ENCODE peak calls at places on chromosomes 5 and 9, in ten cellular contexts. V is sigmoid colon; C is amniotic epithelial cell; U is activated naive CD8-positive, alpha-beta T cell treated with anti-CD3 and anti-CD28 coated beads for 36 hours; Z is adipocyte; H is T follicular helper cell; O is stimulated activated naive CD8-positive, alpha-beta T cell treated with anti-CD3 and anti-CD28 coated beads, Interleukin-15, Interleukin-2, amounts not matched to agents 100 U/mL and 50 U/mL, for 24 hours; T is activated T-cell treated with anti-CD3 and anti-CD28 coated beads for 4 hours; S is neural crest cell; A is kidney. M is an unnamed sample.

GRCh38 chr5:180495991-180496741 is 2.0 kb downstream of the CNOT6 start:
- DNase-seq in V (no peak), C (no peak), U (no peak), Z (no peak), H (no peak), O (no peak), T (no peak), S (no peak), A (no peak), M (no peak)

GRCh38 chr9:72949918-72950325 is 2.9 kb downstream of the ALDH1A1 start:
- DNase-seq in V (no peak), C (no peak), U (no peak), Z (no peak), H (no peak), O (no peak), T (no peak), S (no peak), A (no peak), M (no peak)

GRCh38 chr9:131609116-131609830 is 64.0 kb downstream of the PRRT1B start:
- DNase-seq in V (peak), C (peak), U (no peak), Z (peak), H (no peak), O (no peak), T (no peak), S (no peak), A (no peak), M (no peak)

GRCh38 chr9:134381671-134382505 is 55.6 kb downstream of the RXRA start:
- DNase-seq in V (no peak), C (no peak), U (peak), Z (no peak), H (no peak), O (peak), T (no peak), S (no peak), A (no peak), M (no peak)

GRCh38 chr9:113481176-113481805 is 17.8 kb downstream of the RGS3 start:
- DNase-seq in V (peak), C (no peak), U (no peak), Z (no peak), H (no peak), O (no peak), T (no peak), S (no peak), A (no peak), M (no peak)

GRCh38 chr5:179504600-179505396 is 45.6 kb upstream of the RUFY1 start:
- DNase-seq in V (no peak), C (peak), U (no peak), Z (no peak), H (no peak), O (no peak), T (no peak), S (no peak), A (no peak), M (no peak)

GRCh38 chr9:95477885-95478790 is 38.6 kb downstream of the PTCH1 start:
- DNase-seq in V (no peak), C (no peak), U (no peak), Z (no peak), H (no peak), O (no peak), T (no peak), S (no peak), A (no peak), M (no peak)

GRCh38 chr9:72431036-72431435 is 66.0 kb upstream of the ZFAND5 start:
- DNase-seq in V (no peak), C (peak), U (no peak), Z (no peak), H (no peak), O (no peak), T (no peak), S (no peak), A (no peak), M (no peak)

GRCh38 chr9:34546834-34547827 is 24.3 kb upstream of the ENHO start:
- DNase-seq in V (peak), C (peak), U (peak), Z (peak), H (peak), O (peak), T (peak), S (peak), A (peak), M (no peak)

GRCh38 chr9:133560944-133561343 is 26.4 kb downstream of the ADAMTSL2 start:
- DNase-seq in V (no peak), C (no peak), U (no peak), Z (no peak), H (no peak), O (no peak), T (no peak), S (no peak), A (no peak), M (no peak)

GRCh38 chr5:160369990-160370712 is at the start of gene C1QTNF2:
- DNase-seq in V (peak), C (peak), U (peak), Z (peak), H (no peak), O (peak), T (no peak), S (peak), A (peak), M (no peak)

GRCh38 chr5:96431376-96432244 is 1.4 kb downstream of the PCSK1 start:
- DNase-seq in V (no peak), C (no peak), U (peak), Z (no peak), H (no peak), O (peak), T (no peak), S (no peak), A (no peak), M (no peak)

GRCh38 chr5:151602806-151603205 is 11.7 kb upstream of the FAT2 start:
- DNase-seq in V (no peak), C (no peak), U (no peak), Z (peak), H (no peak), O (no peak), T (no peak), S (no peak), A (no peak), M (no peak)

GRCh38 chr5:44275329-44275728 is 113.9 kb downstream of the FGF10 start:
- DNase-seq in V (no peak), C (no peak), U (no peak), Z (no peak), H (no peak), O (no peak), T (no peak), S (no peak), A (no peak), M (no peak)

GRCh38 chr5:99032234-99033013 is 103.6 kb upstream of the CHD1 start:
- DNase-seq in V (no peak), C (peak), U (peak), Z (peak), H (no peak), O (peak), T (no peak), S (peak), A (no peak), M (no peak)

GRCh38 chr9:36151306-36152210 is 15.0 kb downstream of the GLIPR2 start:
- DNase-seq in V (peak), C (peak), U (peak), Z (no peak), H (peak), O (peak), T (peak), S (no peak), A (peak), M (no peak)

GRCh38 chr9:135809166-135809565 is 98.2 kb downstream of the CAMSAP1 start:
- DNase-seq in V (no peak), C (no peak), U (no peak), Z (no peak), H (no peak), O (no peak), T (no peak), S (no peak), A (no peak), M (no peak)

GRCh38 chr9:33765411-33765810 is 29.9 kb upstream of the PRSS3 start:
- DNase-seq in V (no peak), C (peak), U (no peak), Z (peak), H (no peak), O (no peak), T (no peak), S (no peak), A (no peak), M (no peak)

GRCh38 chr9:107174441-107174840 is 108.6 kb upstream of the RAD23B start:
- DNase-seq in V (no peak), C (peak), U (peak), Z (no peak), H (no peak), O (peak), T (no peak), S (no peak), A (no peak), M (no peak)

GRCh38 chr5:135993894-135994514 is 34.8 kb upstream of the TGFBI start:
- DNase-seq in V (no peak), C (peak), U (no peak), Z (peak), H (no peak), O (no peak), T (no peak), S (no peak), A (no peak), M (no peak)

GRCh38 chr9:87359264-87359663 is 138.4 kb upstream of the DAPK1 start:
- DNase-seq in V (no peak), C (no peak), U (no peak), Z (no peak), H (no peak), O (no peak), T (no peak), S (no peak), A (no peak), M (no peak)

GRCh38 chr5:122170630-122171029 is 41.3 kb downstream of the ZNF474 start:
- DNase-seq in V (no peak), C (peak), U (no peak), Z (no peak), H (no peak), O (no peak), T (no peak), S (no peak), A (no peak), M (no peak)

GRCh38 chr5:178432421-178433272 is 157.5 kb downstream of the COL23A1 start:
- DNase-seq in V (peak), C (no peak), U (no peak), Z (no peak), H (no peak), O (no peak), T (no peak), S (no peak), A (no peak), M (no peak)

GRCh38 chr5:168159425-168159824 is 132.0 kb upstream of the WWC1 start:
- DNase-seq in V (no peak), C (no peak), U (no peak), Z (no peak), H (no peak), O (no peak), T (no peak), S (no peak), A (peak), M (no peak)

GRCh38 chr5:112957970-112958773 is 18.4 kb upstream of the DCP2 start:
- DNase-seq in V (peak), C (peak), U (peak), Z (peak), H (no peak), O (no peak), T (no peak), S (no peak), A (peak), M (no peak)

GRCh38 chr5:24245821-24246220 is 399.0 kb downstream of the CDH10 start:
- DNase-seq in V (no peak), C (no peak), U (no peak), Z (no peak), H (no peak), O (no peak), T (no peak), S (no peak), A (no peak), M (no peak)

GRCh38 chr9:106980551-106981101 is 117.7 kb downstream of the ZNF462 start:
- DNase-seq in V (no peak), C (peak), U (no peak), Z (no peak), H (no peak), O (no peak), T (no peak), S (no peak), A (no peak), M (no peak)

GRCh38 chr5:13569088-13569715 is 375.3 kb downstream of the DNAH5 start:
- DNase-seq in V (no peak), C (no peak), U (no peak), Z (no peak), H (no peak), O (no peak), T (no peak), S (no peak), A (no peak), M (no peak)

GRCh38 chr9:114378883-114379282 is 8.9 kb downstream of the AKNA start:
- DNase-seq in V (no peak), C (no peak), U (no peak), Z (no peak), H (no peak), O (no peak), T (no peak), S (no peak), A (no peak), M (no peak)

GRCh38 chr5:136016945-136017530 is 11.8 kb upstream of the TGFBI start:
- DNase-seq in V (peak), C (peak), U (no peak), Z (peak), H (no peak), O (peak), T (no peak), S (no peak), A (no peak), M (no peak)

GRCh38 chr9:108286807-108287206 is 569.0 kb downstream of the ACTL7B start:
- DNase-seq in V (no peak), C (no peak), U (no peak), Z (no peak), H (no peak), O (no peak), T (no peak), S (no peak), A (no peak), M (no peak)

GRCh38 chr5:150606476-150606875 is 34.0 kb upstream of the SYNPO start:
- DNase-seq in V (no peak), C (no peak), U (no peak), Z (no peak), H (no peak), O (no peak), T (no peak), S (no peak), A (peak), M (no peak)

GRCh38 chr5:40499514-40500273 is 180.0 kb upstream of the PTGER4 start:
- DNase-seq in V (no peak), C (no peak), U (no peak), Z (no peak), H (no peak), O (no peak), T (no peak), S (no peak), A (no peak), M (no peak)

GRCh38 chr9:77532607-77533006 is 115.5 kb downstream of the GNA14 start:
- DNase-seq in V (no peak), C (no peak), U (no peak), Z (no peak), H (no peak), O (no peak), T (no peak), S (no peak), A (no peak), M (no peak)

GRCh38 chr9:130579738-130580463 is 524 bp downstream of the FUBP3 start:
- DNase-seq in V (no peak), C (peak), U (no peak), Z (peak), H (no peak), O (no peak), T (no peak), S (peak), A (no peak), M (no peak)

GRCh38 chr9:33198163-33198562 is 31.0 kb upstream of the B4GALT1 start:
- DNase-seq in V (peak), C (peak), U (no peak), Z (peak), H (no peak), O (no peak), T (no peak), S (no peak), A (no peak), M (no peak)

GRCh38 chr5:96709152-96709821 is 47.1 kb downstream of the CAST start:
- DNase-seq in V (no peak), C (peak), U (no peak), Z (peak), H (no peak), O (no peak), T (no peak), S (no peak), A (no peak), M (no peak)

M was measured in esophagus squamous epithelium.